ENCODE peak calls at places on chromosomes 16 and 17, in eight cellular contexts. S is ovary, W is left ventricle myocardium inferior, K is tibial artery, F is colonic mucosa, T is Peyer's patch, Z is psoas muscle, V is cardiac muscle cell. Q is an unnamed sample. For H3K27me3, the result is how much of the 10 kb centered on the place peaks cover.

GRCh38 chr16:86505185-86505898 is 5.0 kb upstream of the FOXF1 start:
- DNase-seq in S (no peak), W (no peak), K (no peak), F (no peak), T (no peak), Z (no peak), V (no peak), Q (no peak)

GRCh38 chr17:910503-911194 is 68.9 kb downstream of the NXN start:
- DNase-seq in S (no peak), W (no peak), K (no peak), F (no peak), T (no peak), Z (no peak), V (no peak), Q (no peak)

GRCh38 chr16:88521674-88522073 is 48.5 kb upstream of the ZC3H18 start:
- DNase-seq in S (no peak), W (no peak), K (no peak), F (no peak), T (no peak), Z (no peak), V (no peak), Q (no peak)

GRCh38 chr17:77454560-77455095 is 313.9 kb downstream of the SEC14L1 start:
- DNase-seq in S (no peak), W (no peak), K (no peak), F (no peak), T (no peak), Z (no peak), V (no peak), Q (no peak)

GRCh38 chr16:66168777-66169176 is 197.7 kb upstream of the CDH5 start:
- DNase-seq in S (no peak), W (no peak), K (no peak), F (no peak), T (no peak), Z (no peak), V (no peak), Q (no peak)

GRCh38 chr16:391885-392335 is 5.1 kb upstream of the NME4 start:
- DNase-seq in S (peak), W (no peak), K (peak), F (peak), T (no peak), Z (peak), V (peak), Q (no peak)

GRCh38 chr16:65375651-65376050 is 253.8 kb upstream of the CDH11 start:
- DNase-seq in S (no peak), W (no peak), K (no peak), F (no peak), T (no peak), Z (no peak), V (no peak), Q (no peak)

GRCh38 chr16:81527477-81528178 is 83.0 kb downstream of the CMIP start:
- DNase-seq in S (no peak), W (no peak), K (no peak), F (no peak), T (no peak), Z (no peak), V (no peak), Q (no peak)

GRCh38 chr16:56281256-56281805 is 90.0 kb downstream of the GNAO1 start:
- DNase-seq in S (no peak), W (no peak), K (no peak), F (no peak), T (peak), Z (no peak), V (no peak), Q (peak)

GRCh38 chr17:59124665-59125064 is 18.0 kb upstream of the TRIM37 start:
- DNase-seq in S (no peak), W (no peak), K (no peak), F (no peak), T (no peak), Z (no peak), V (no peak), Q (no peak)

GRCh38 chr17:31387438-31387837 is 4.0 kb upstream of the RAB11FIP4 start:
- DNase-seq in S (no peak), W (no peak), K (peak), F (no peak), T (no peak), Z (no peak), V (no peak), Q (no peak)

GRCh38 chr17:64599187-64599676 is 62.9 kb downstream of the SMURF2 start:
- DNase-seq in S (no peak), W (no peak), K (no peak), F (no peak), T (no peak), Z (no peak), V (no peak), Q (no peak)

GRCh38 chr16:83187404-83187803 is 560.6 kb downstream of the CDH13 start:
- DNase-seq in S (no peak), W (no peak), K (no peak), F (no peak), T (no peak), Z (no peak), V (peak), Q (no peak)

GRCh38 chr17:7042507-7043194 is 1.2 kb downstream of the SLC16A11 start:
- DNase-seq in S (no peak), W (no peak), K (no peak), F (no peak), T (peak), Z (no peak), V (peak), Q (no peak)

GRCh38 chr17:81920612-81921530 is 2.9 kb upstream of the SIRT7 start:
- DNase-seq in S (no peak), W (no peak), K (no peak), F (no peak), T (no peak), Z (no peak), V (no peak), Q (no peak)

GRCh38 chr17:34423978-34424813 is 61.2 kb upstream of the CCL1 start:
- DNase-seq in S (no peak), W (no peak), K (no peak), F (no peak), T (no peak), Z (no peak), V (no peak), Q (no peak)

GRCh38 chr17:45384800-45385262 is 47.8 kb downstream of the ARHGAP27 start:
- DNase-seq in S (no peak), W (no peak), K (no peak), F (no peak), T (no peak), Z (no peak), V (no peak), Q (no peak)

GRCh38 chr16:72092832-72093447 is 480 bp downstream of the TXNL4B start:
- DNase-seq in S (no peak), W (no peak), K (no peak), F (peak), T (no peak), Z (no peak), V (peak), Q (no peak)

GRCh38 chr16:30557950-30558788 is at the start of gene ZNF764:
- DNase-seq in S (peak), W (peak), K (peak), F (peak), T (peak), Z (peak), V (peak), Q (peak)

GRCh38 chr16:30559690-30560089 is 1.5 kb upstream of the ZNF764 start:
- DNase-seq in S (no peak), W (no peak), K (no peak), F (no peak), T (no peak), Z (no peak), V (no peak), Q (no peak)

GRCh38 chr16:30558789-30559377 is 709 bp upstream of the ZNF764 start:
- DNase-seq in S (no peak), W (no peak), K (no peak), F (no peak), T (no peak), Z (peak), V (no peak), Q (no peak)

GRCh38 chr16:30562021-30562420 is 3.8 kb upstream of the ZNF764 start:
- DNase-seq in S (peak), W (no peak), K (no peak), F (peak), T (peak), Z (peak), V (no peak), Q (no peak)

GRCh38 chr16:30561212-30561816 is 3.1 kb upstream of the ZNF764 start:
- DNase-seq in S (peak), W (no peak), K (no peak), F (peak), T (peak), Z (peak), V (no peak), Q (no peak)
- TF ChIP-seq CTCF in S (no peak), W (no peak), K (no peak), F (no peak), T (no peak), Z (no peak), V (no peak), Q (no peak)

GRCh38 chr17:79815836-79816371 is 19.0 kb upstream of the CBX8 start:
- DNase-seq in S (no peak), W (no peak), K (no peak), F (no peak), T (no peak), Z (no peak), V (no peak), Q (no peak)
- H3K4me3 ChIP-seq in S (no peak), W (no peak), K (no peak), F (no peak), T (no peak), Z (no peak), V (no peak), Q (no peak)

DNA sequence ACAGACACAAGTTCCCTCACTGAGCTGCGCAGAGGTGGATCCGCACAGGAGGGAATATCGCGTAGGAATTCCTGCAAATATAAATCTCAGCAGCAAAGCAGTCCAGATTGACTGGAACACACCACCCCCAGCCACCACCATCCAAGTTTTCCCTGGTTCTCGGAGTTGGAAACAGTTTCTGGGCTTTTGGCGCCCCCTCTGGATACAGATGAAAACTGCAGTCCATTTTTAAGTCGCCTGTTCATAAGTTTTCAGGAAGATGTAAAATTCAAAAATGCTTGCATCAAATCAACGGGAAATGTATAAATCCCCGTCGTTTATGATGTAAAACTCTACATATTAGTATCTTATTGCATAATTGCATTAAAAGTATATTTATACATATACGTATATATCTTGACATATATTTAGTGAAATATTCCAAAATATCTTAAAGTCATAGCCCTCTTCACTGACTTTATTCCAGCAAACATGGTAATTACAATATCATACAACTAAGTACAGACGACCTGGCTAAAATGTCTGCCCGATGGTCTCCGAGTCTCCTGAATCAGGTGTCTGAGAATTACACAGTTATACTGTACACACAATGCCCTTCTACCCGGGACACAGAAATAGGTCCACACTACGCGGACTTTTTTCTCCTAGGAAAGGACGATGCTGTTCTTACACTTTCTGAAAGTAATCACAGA is 2.1 kb upstream of the SOX9 start:
- DNase-seq in S (no peak), W (peak), K (peak), F (peak), T (peak), Z (peak), V (peak), Q (no peak)
- H3K27me3 ChIP-seq in S (under half), W (half or more), K (under half), F (under half), T (under half), Z (under half), V (half or more), Q (under half)

GRCh38 chr17:74782571-74782970 is 6.4 kb upstream of the NAT9 start:
- DNase-seq in S (no peak), W (no peak), K (no peak), F (no peak), T (no peak), Z (no peak), V (no peak), Q (no peak)

GRCh38 chr17:74779948-74780400 is 3.8 kb upstream of the NAT9 start:
- DNase-seq in S (no peak), W (peak), K (no peak), F (no peak), T (no peak), Z (peak), V (no peak), Q (no peak)

GRCh38 chr17:74778960-74779359 is 2.8 kb upstream of the NAT9 start:
- DNase-seq in S (no peak), W (no peak), K (no peak), F (no peak), T (no peak), Z (no peak), V (peak), Q (no peak)

GRCh38 chr17:74777884-74778490 is 1.8 kb upstream of the NAT9 start:
- DNase-seq in S (no peak), W (no peak), K (no peak), F (no peak), T (no peak), Z (no peak), V (peak), Q (no peak)

GRCh38 chr17:74780443-74781238 is 4.5 kb upstream of the NAT9 start:
- DNase-seq in S (no peak), W (no peak), K (no peak), F (no peak), T (no peak), Z (no peak), V (no peak), Q (no peak)
- TF ChIP-seq CTCF in S (no peak), W (peak), K (no peak), F (no peak), T (peak), Z (no peak), V (peak), Q (peak)

Q was measured in dorsolateral prefrontal cortex.